ENCODE peak calls at places on chromosomes 4 and X, in nine cellular contexts. U, L, C, V, B, T, X, N and O are unnamed samples.

GRCh38 chr4:145851516-145852201 is 87.0 kb downstream of the ZNF827 start:
- DNase-seq in B (no peak), L (no peak), N (no peak), V (no peak), C (no peak), X (no peak), T (no peak), U (no peak), O (no peak)

GRCh38 chr4:132195181-132195580 is 953.9 kb upstream of the PCDH10 start:
- DNase-seq in N (no peak), L (peak), T (peak), U (no peak), B (peak), V (peak), C (no peak), X (no peak), O (peak)

GRCh38 chr4:158209825-158210807 is at the start of gene TMEM144:
- DNase-seq in N (peak), T (peak), B (peak), X (peak), L (peak), C (peak), U (peak), V (peak), O (peak)

GRCh38 chrX:132071260-132071659 is 48.2 kb downstream of the STK26 start:
- DNase-seq in B (peak), U (no peak), X (no peak), C (no peak), T (no peak), L (peak), V (peak), N (peak), O (peak)

GRCh38 chr4:77022581-77023133 is 53.1 kb downstream of the CCNI start:
- DNase-seq in N (peak), L (peak), X (no peak), T (peak), B (peak), U (no peak), V (peak), C (peak), O (peak)

GRCh38 chr4:41430796-41431195 is 107.2 kb upstream of the LIMCH1 start:
- DNase-seq in V (no peak), B (no peak), C (no peak), N (peak), L (no peak), X (no peak), T (no peak), U (no peak), O (no peak)

GRCh38 chrX:100928660-100929613 is at the start of gene XKRX:
- DNase-seq in C (peak), U (peak), T (no peak), B (no peak), V (peak), X (peak), L (no peak), N (peak), O (peak)

GRCh38 chrX:32448945-32449344 is 762.4 kb downstream of the DMD start:
- DNase-seq in U (no peak), B (no peak), L (peak), T (no peak), C (no peak), X (no peak), N (no peak), V (no peak), O (no peak)

GRCh38 chrX:21529771-21530170 is 128.4 kb downstream of the KLHL34 start:
- DNase-seq in B (peak), U (no peak), N (peak), X (no peak), T (peak), C (no peak), V (peak), L (peak), O (peak)

GRCh38 chr4:13912966-13913365 is 285.4 kb upstream of the BOD1L1 start:
- DNase-seq in X (no peak), V (peak), L (peak), U (no peak), T (peak), C (no peak), B (peak), N (peak), O (peak)

GRCh38 chrX:69746051-69746450 is 130.1 kb downstream of the EDA start:
- DNase-seq in T (no peak), C (no peak), X (no peak), L (no peak), V (no peak), U (no peak), B (peak), N (no peak), O (no peak)

GRCh38 chr4:165700855-165701254 is 172.2 kb upstream of the TLL1 start:
- DNase-seq in T (no peak), B (peak), N (no peak), L (peak), V (no peak), U (no peak), X (no peak), C (no peak), O (no peak)

GRCh38 chr4:1041147-1041935 is 29.9 kb downstream of the FGFRL1 start:
- DNase-seq in V (peak), N (peak), B (peak), L (peak), T (peak), X (no peak), C (peak), U (peak), O (no peak)

GRCh38 chrX:141791856-141792255 is 46.3 kb upstream of the MAGEC3 start:
- DNase-seq in X (no peak), U (no peak), L (peak), T (no peak), B (peak), C (no peak), N (no peak), V (peak), O (no peak)

GRCh38 chr4:122534776-122535175 is 78.3 kb upstream of the IL2 start:
- DNase-seq in L (no peak), U (no peak), X (no peak), C (no peak), B (no peak), N (no peak), V (no peak), T (no peak), O (no peak)
- H3K4me3 ChIP-seq in L (no peak), U (no peak), X (no peak), C (no peak), B (no peak), N (no peak), V (no peak), T (no peak), O (no peak)

DNA sequence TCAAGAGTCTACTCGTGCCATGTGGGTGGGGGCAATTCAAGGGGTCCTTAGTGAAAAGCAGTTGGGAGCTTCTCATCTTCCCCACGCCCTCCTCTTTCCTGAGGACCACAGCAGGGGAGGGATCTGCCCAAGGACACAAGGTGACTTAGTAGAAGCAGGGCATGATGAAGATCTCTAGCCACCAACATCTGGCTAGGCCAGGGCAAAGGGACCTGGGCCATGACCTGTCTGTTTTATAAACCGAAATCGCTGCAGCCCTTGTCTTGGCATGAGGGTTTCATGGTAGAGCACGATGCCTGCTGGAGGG is 5.1 kb downstream of the G6PD start:
- DNase-seq in T (peak), L (no peak), U (no peak), V (no peak), C (no peak), B (no peak), X (no peak), N (no peak), O (no peak)
- H3K4me3 ChIP-seq in T (no peak), L (no peak), U (peak), V (no peak), C (no peak), B (no peak), X (no peak), N (no peak), O (no peak)

GRCh38 chrX:30824275-30824674 is 64.8 kb downstream of the TAB3 start:
- DNase-seq in B (no peak), C (no peak), T (no peak), U (no peak), X (no peak), L (no peak), V (no peak), N (peak), O (no peak)
- H3K4me3 ChIP-seq in B (no peak), C (no peak), T (no peak), U (no peak), X (no peak), L (no peak), V (no peak), N (no peak), O (no peak)

GRCh38 chr4:68907788-68908700 is 43.6 kb downstream of the UGT2A3 start:
- DNase-seq in N (no peak), L (no peak), X (no peak), U (no peak), C (no peak), B (peak), T (no peak), V (no peak), O (no peak)
- H3K4me3 ChIP-seq in N (no peak), L (no peak), X (no peak), U (no peak), C (no peak), B (no peak), T (no peak), V (no peak), O (no peak)

GRCh38 chr4:139890810-139891209 is 225.2 kb downstream of the MGST2 start:
- DNase-seq in L (peak), V (peak), U (no peak), C (no peak), B (peak), X (no peak), T (peak), N (peak), O (peak)
- H3K4me3 ChIP-seq in L (no peak), V (no peak), U (no peak), C (no peak), B (no peak), X (no peak), T (no peak), N (peak), O (no peak)

GRCh38 chrX:1210844-1211243 is 1.6 kb downstream of the CRLF2 start:
- DNase-seq in C (no peak), T (no peak), V (no peak), L (no peak), N (no peak), U (no peak), X (no peak), B (no peak), O (no peak)

GRCh38 chrX:1202251-1202650 is 10.2 kb downstream of the CRLF2 start:
- DNase-seq in X (no peak), N (no peak), C (no peak), B (no peak), T (no peak), L (no peak), U (no peak), V (no peak), O (no peak)

GRCh38 chrX:1207496-1208025 is 4.9 kb downstream of the CRLF2 start:
- DNase-seq in N (no peak), T (no peak), U (no peak), V (no peak), X (no peak), B (no peak), C (no peak), L (no peak), O (no peak)

DNA sequence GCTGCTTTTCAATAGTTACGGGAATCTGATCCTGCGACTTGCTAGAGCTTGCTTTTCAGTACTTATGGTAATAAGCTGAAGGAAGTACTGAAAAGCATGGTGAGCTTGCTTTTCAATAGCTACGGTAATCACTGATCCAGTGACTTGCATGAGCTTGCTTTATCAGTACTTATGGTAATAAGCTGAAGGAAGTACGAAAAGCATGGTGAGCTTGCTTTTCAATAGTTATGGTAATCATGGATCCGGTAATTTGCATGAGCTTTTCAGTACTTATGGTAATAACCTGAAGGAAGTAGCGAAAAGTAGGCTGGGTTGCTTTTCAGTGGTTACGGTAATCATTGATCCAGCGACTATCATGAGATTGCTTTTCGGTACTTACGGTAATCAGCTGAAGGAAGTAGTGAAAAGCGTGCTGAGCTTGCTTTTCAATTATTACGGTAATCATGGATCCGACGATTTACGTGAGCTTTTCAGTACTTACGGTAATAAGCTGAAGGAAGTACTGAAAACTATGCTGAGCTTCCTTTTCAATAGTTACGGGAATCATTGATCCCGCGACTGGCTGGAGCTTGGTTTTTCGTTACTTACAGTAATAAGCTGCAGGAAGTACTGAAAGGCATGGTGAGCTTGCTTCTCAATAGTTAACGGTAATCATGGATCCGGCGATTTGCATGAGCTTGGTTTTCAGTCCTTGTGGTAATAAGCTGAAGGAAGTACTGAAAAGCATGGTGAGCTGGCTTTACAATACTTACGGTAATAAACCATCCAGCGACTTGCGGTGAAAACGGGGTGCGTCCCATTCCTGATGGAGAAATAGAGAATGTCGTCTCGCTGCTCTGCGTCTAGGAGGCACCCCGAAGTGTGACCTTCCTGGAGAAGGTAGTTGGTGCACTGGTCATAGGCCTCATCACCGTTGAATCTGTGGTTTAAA is 6.5 kb downstream of the CRLF2 start:
- DNase-seq in N (peak), V (peak), C (peak), T (peak), U (no peak), B (peak), L (peak), X (peak), O (peak)
- H3K4me3 ChIP-seq in N (peak), V (no peak), C (peak), T (no peak), U (peak), B (no peak), L (peak), X (no peak), O (peak)

GRCh38 chr4:83922419-83922818 is 386.5 kb downstream of the GPAT3 start:
- DNase-seq in B (no peak), U (no peak), X (no peak), T (no peak), L (no peak), N (no peak), C (no peak), V (no peak), O (no peak)

GRCh38 chr4:83923341-83923740 is 387.4 kb downstream of the GPAT3 start:
- DNase-seq in L (no peak), T (no peak), C (no peak), N (no peak), U (no peak), X (no peak), V (no peak), B (no peak), O (no peak)

GRCh38 chr4:83917572-83917971 is 381.7 kb downstream of the GPAT3 start:
- DNase-seq in V (peak), T (peak), X (no peak), L (peak), N (no peak), U (no peak), C (no peak), B (peak), O (no peak)

GRCh38 chr4:83921124-83921523 is 385.2 kb downstream of the GPAT3 start:
- DNase-seq in C (no peak), V (no peak), U (no peak), T (no peak), N (no peak), B (no peak), X (no peak), L (no peak), O (no peak)
- H3K4me3 ChIP-seq in C (no peak), V (no peak), U (no peak), T (no peak), N (no peak), B (no peak), X (no peak), L (no peak), O (no peak)